ENCODE peak calls at places on chromosomes 5 and 9, in eight cellular contexts. R is tibial artery; Y is fibroblast of villous mesenchyme; H is kidney epithelial cell; S is effector memory CD4-positive, alpha-beta T cell; Q is astrocyte of the spinal cord; C is neural progenitor cell; G is upper lobe of right lung. K is an unnamed sample.

GRCh38 chr9:20904995-20905394 is 126.4 kb downstream of the HACD4 start:
- DNase-seq in Q (no peak), H (no peak), C (no peak), S (no peak), R (no peak), G (no peak), Y (no peak), K (no peak)

GRCh38 chr5:72452515-72453259 is 54.5 kb downstream of the ZNF366 start:
- DNase-seq in H (no peak), Q (peak), S (no peak), G (no peak), Y (peak), R (peak), C (no peak), K (peak)

GRCh38 chr9:110650991-110651411 is 17.6 kb upstream of the MUSK start:
- DNase-seq in C (no peak), G (no peak), R (no peak), Q (peak), S (no peak), Y (peak), H (no peak), K (peak)

GRCh38 chr5:87383216-87383615 is 29.5 kb downstream of the CCNH start:
- DNase-seq in G (no peak), R (no peak), H (no peak), Q (peak), Y (peak), S (no peak), C (no peak), K (no peak)

GRCh38 chr9:21761309-21761901 is 41.0 kb upstream of the MTAP start:
- DNase-seq in H (no peak), C (no peak), Y (no peak), R (no peak), Q (peak), G (no peak), S (no peak), K (no peak)

GRCh38 chr9:91166796-91167366 is 194.8 kb downstream of the AUH start:
- DNase-seq in Q (peak), C (no peak), R (no peak), S (no peak), H (no peak), G (no peak), Y (no peak), K (no peak)

GRCh38 chr5:160959804-160960203 is 107.8 kb upstream of the ATP10B start:
- DNase-seq in S (no peak), H (peak), Y (no peak), G (peak), R (no peak), C (no peak), Q (no peak), K (no peak)

GRCh38 chr5:102312586-102312985 is 16.5 kb upstream of the SLCO4C1 start:
- DNase-seq in S (no peak), Y (no peak), R (no peak), Q (no peak), H (peak), G (no peak), C (no peak), K (no peak)

GRCh38 chr9:83013261-83013610 is 49.7 kb downstream of the RASEF start:
- DNase-seq in C (no peak), G (no peak), Q (peak), S (no peak), R (no peak), H (no peak), Y (peak), K (peak)

GRCh38 chr9:126317513-126317912 is 9.1 kb upstream of the MVB12B start:
- DNase-seq in H (no peak), C (no peak), R (no peak), G (no peak), Q (no peak), S (no peak), Y (no peak), K (no peak)

GRCh38 chr5:73867344-73868335 is 241.6 kb downstream of the ARHGEF28 start:
- DNase-seq in Q (peak), R (no peak), S (no peak), H (no peak), C (no peak), G (no peak), Y (peak), K (peak)

GRCh38 chr5:5665225-5666075 is 243.0 kb downstream of the ICE1 start:
- DNase-seq in G (no peak), R (no peak), H (peak), C (no peak), Y (peak), S (no peak), Q (peak), K (no peak)

GRCh38 chr9:73219985-73220626 is 68.4 kb downstream of the ANXA1 start:
- DNase-seq in H (peak), R (no peak), G (no peak), Q (peak), Y (peak), S (no peak), C (no peak), K (no peak)

GRCh38 chr5:31963358-31963757 is 210.8 kb downstream of the GOLPH3 start:
- DNase-seq in H (no peak), S (no peak), Q (no peak), G (no peak), Y (peak), R (no peak), C (no peak), K (no peak)

GRCh38 chr9:95127249-95128176 is 190.0 kb downstream of the FANCC start:
- DNase-seq in Q (peak), S (peak), G (peak), Y (peak), H (no peak), R (peak), C (peak), K (peak)

GRCh38 chr9:20508242-20508641 is 114.1 kb downstream of the MLLT3 start:
- DNase-seq in Y (peak), Q (no peak), C (no peak), R (no peak), G (no peak), S (no peak), H (no peak), K (no peak)

GRCh38 chr5:61162832-61163567 is 732 bp upstream of the SMIM15 start:
- DNase-seq in Y (peak), G (no peak), S (no peak), H (peak), C (peak), R (no peak), Q (peak), K (peak)

GRCh38 chr9:89969156-89969566 is 364.3 kb downstream of the GADD45G start:
- DNase-seq in H (no peak), S (no peak), G (no peak), Y (no peak), C (no peak), Q (no peak), R (no peak), K (no peak)

GRCh38 chr5:78638423-78638822 is 10.1 kb downstream of the LHFPL2 start:
- DNase-seq in R (peak), Y (peak), C (peak), S (no peak), G (no peak), Q (peak), H (peak), K (peak)

GRCh38 chr9:130266236-130267098 is 907 bp downstream of the HMCN2 start:
- DNase-seq in R (peak), H (no peak), Q (no peak), G (no peak), C (peak), S (no peak), Y (no peak), K (no peak)

GRCh38 chr5:86974910-86975309 is 292.8 kb upstream of the RASA1 start:
- DNase-seq in G (no peak), Q (no peak), Y (peak), R (no peak), H (no peak), S (no peak), C (no peak), K (no peak)

GRCh38 chr9:5422276-5422675 is 15.4 kb downstream of the PLGRKT start:
- DNase-seq in G (no peak), C (no peak), H (no peak), S (no peak), R (no peak), Q (no peak), Y (no peak), K (no peak)

GRCh38 chr9:98184326-98184725 is 8.1 kb downstream of the CORO2A start:
- DNase-seq in R (no peak), Q (no peak), C (no peak), G (no peak), S (no peak), Y (no peak), H (no peak), K (no peak)

GRCh38 chr5:23507278-23507685 is at the start of gene PRDM9:
- DNase-seq in R (no peak), Q (peak), Y (no peak), G (peak), S (no peak), H (peak), C (no peak), K (no peak)

GRCh38 chr5:51389582-51390463 is 6.6 kb downstream of the ISL1 start:
- DNase-seq in Y (no peak), Q (no peak), R (no peak), H (no peak), S (no peak), G (no peak), C (no peak), K (no peak)
- H3K4me3 ChIP-seq in Y (no peak), Q (no peak), R (peak), H (no peak), S (no peak), G (no peak), C (peak), K (no peak)

GRCh38 chr5:75656311-75657003 is 45.2 kb downstream of the ANKDD1B start:
- DNase-seq in C (no peak), H (no peak), Q (peak), G (no peak), R (no peak), S (no peak), Y (no peak), K (peak)
- H3K4me3 ChIP-seq in C (no peak), H (peak), Q (peak), G (peak), R (peak), S (no peak), Y (peak), K (peak)

GRCh38 chr5:88662801-88663360 is 220.1 kb downstream of the MEF2C start:
- DNase-seq in H (no peak), S (no peak), G (no peak), Y (no peak), Q (peak), R (no peak), C (no peak), K (no peak)
- H3K4me3 ChIP-seq in H (no peak), S (no peak), G (no peak), Y (no peak), Q (no peak), R (no peak), C (no peak), K (no peak)

DNA sequence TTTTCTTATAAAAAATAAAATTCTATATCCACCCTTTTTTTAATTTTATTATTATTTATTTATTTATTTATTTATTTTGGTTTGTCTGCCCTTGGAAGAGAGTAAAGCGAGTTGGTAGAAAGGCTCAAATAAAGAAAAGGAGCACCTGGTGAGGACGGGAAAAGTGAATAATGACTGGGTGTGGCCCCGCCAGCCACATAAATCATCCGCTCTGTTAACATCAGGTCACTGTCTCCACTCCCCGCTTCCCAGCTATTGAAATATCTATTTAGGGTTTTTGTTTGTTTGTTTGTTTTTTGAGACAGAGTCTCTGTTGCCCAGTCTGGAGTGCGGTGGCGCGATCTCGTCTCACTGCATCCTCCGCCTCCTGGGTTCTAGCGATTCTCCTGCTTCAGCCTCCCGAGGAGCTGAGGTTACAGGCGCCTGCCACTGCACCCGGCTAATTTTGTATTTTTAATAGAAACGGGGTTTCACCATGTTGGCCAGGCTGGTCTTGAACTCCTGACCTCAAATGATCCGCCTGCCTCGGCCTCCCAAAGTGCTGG is 844 bp downstream of the POLR3G start:
- DNase-seq in G (no peak), Q (no peak), C (no peak), R (no peak), Y (no peak), H (no peak), S (no peak), K (no peak)
- H3K4me3 ChIP-seq in G (peak), Q (peak), C (peak), R (peak), Y (peak), H (peak), S (no peak), K (no peak)

DNA sequence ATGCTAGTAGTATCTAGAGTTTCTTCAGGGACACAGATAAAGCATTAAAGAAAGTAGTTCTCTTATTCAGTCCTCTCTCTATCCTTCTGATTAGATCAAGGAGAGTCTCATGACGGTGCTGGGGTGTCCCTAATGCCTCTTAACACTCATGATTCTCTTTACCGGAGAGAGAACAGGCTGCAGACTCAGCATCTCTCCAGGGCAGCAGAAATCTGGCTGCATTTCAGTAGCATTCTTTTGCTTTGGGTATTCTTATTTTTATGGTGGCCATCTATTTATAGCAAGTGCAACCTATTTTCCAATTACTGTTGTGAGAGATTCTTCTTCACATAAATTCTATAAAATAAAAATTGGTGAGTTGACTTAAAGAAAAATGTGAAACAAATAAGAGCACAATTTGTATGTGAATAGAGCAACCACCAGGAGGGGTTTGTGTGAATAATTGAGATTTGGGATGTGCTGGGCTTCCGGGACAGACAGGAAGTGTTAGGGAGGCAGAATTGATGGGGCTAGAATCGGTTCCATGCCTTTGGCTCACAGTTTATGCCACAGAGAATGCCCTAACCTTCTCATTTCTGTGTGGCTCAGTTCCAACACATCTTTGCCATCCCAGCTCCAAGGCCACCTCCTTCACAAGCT is 23.8 kb upstream of the BOD1 start:
- DNase-seq in H (no peak), S (no peak), G (no peak), C (no peak), Y (no peak), R (no peak), Q (no peak), K (no peak)
- H3K4me3 ChIP-seq in H (no peak), S (no peak), G (no peak), C (no peak), Y (no peak), R (no peak), Q (no peak), K (no peak)

GRCh38 chr5:3601929-3602712 is 6.5 kb downstream of the IRX1 start:
- DNase-seq in C (peak), R (no peak), Y (no peak), G (no peak), H (no peak), Q (peak), S (no peak), K (no peak)

GRCh38 chr5:3601060-3601710 is 5.6 kb downstream of the IRX1 start:
- DNase-seq in G (no peak), S (no peak), Q (peak), H (no peak), C (peak), Y (no peak), R (no peak), K (no peak)

GRCh38 chr5:3598725-3599282 is 3.2 kb downstream of the IRX1 start:
- DNase-seq in S (no peak), G (no peak), H (no peak), R (no peak), Y (no peak), C (peak), Q (peak), K (no peak)

GRCh38 chr5:3599283-3600105 is 3.9 kb downstream of the IRX1 start:
- DNase-seq in R (no peak), Y (no peak), Q (peak), H (no peak), S (no peak), G (no peak), C (peak), K (no peak)

GRCh38 chr5:3600106-3600997 is 4.7 kb downstream of the IRX1 start:
- DNase-seq in H (no peak), S (no peak), G (no peak), Q (peak), Y (no peak), C (peak), R (no peak), K (no peak)
- H3K4me3 ChIP-seq in H (peak), S (no peak), G (no peak), Q (peak), Y (no peak), C (peak), R (peak), K (no peak)

DNA sequence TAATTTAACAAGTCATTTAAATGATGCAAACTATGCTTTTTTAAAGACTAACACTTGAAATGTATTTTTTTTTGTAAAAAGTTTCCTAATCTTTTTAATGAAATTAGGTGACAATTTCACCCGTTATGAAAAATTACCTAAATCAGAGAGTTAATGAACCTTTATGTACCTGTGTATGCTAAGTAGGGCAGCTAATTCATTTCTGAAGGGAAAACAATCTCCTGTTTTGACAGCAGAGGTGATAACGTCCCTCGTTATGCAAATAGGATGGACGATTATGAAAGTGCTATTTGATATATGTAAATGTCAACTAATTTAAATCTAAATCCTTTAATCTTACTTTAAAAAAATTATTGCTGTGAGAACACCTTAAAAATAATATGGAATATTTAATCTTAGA is 58.8 kb downstream of the MEF2C start:
- DNase-seq in G (no peak), Y (no peak), C (no peak), H (no peak), Q (no peak), R (no peak), S (no peak), K (no peak)
- H3K4me3 ChIP-seq in G (no peak), Y (no peak), C (no peak), H (no peak), Q (no peak), R (no peak), S (no peak), K (no peak)

DNA sequence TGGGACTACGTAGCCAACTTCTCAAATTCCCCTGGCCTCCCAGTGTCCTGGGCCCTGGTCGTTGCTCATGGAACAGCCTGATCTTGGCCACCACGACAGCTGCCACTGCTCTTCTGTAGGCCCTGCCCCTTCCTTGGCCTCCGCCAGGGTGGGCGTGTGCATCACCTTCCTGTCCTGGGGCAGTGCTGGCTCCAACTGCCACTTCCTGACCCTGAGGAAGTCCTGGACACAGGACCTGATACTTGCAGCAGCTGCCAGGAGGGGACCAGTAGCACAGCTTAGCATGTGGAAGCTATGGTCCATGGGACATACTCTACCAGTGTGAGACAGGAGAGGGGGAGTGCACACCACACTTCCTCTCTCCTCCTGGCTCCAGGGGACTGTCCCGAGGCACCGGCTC is 145.2 kb downstream of the TENT4A start:
- DNase-seq in H (no peak), Y (no peak), C (no peak), S (no peak), G (no peak), Q (no peak), R (no peak), K (no peak)
- H3K4me3 ChIP-seq in H (no peak), Y (no peak), C (no peak), S (no peak), G (no peak), Q (no peak), R (no peak), K (no peak)

DNA sequence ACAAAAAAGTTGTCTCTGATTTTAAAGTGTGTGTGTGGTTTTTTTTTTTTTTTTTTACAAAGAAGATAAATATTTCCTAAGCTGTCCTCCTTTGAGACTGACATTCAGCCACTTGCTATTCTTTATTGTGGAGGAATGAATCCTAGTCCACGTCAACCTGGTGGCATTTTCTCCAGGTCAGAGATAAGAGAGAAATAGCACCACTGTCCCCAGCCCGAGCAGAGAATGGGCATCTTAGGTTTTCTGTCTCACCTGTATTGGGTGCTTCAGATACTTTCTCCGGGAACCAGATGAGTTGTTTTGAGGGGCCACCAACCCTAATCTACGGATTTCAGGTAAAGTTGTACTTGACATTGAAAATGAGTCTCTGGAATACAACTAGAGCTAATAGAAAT is 1.4 kb downstream of the ITGA2 start:
- DNase-seq in S (no peak), G (no peak), Y (no peak), R (no peak), C (no peak), H (no peak), Q (no peak), K (no peak)
- H3K4me3 ChIP-seq in S (no peak), G (peak), Y (peak), R (peak), C (peak), H (peak), Q (peak), K (peak)

GRCh38 chr9:137277329-137278041 is at the start of gene TOR4A:
- DNase-seq in C (peak), G (peak), S (no peak), R (peak), Q (peak), H (peak), Y (peak), K (peak)

GRCh38 chr9:137275937-137276756 is 1.4 kb upstream of the TOR4A start:
- DNase-seq in R (peak), H (no peak), C (no peak), G (peak), S (no peak), Y (no peak), Q (no peak), K (peak)

GRCh38 chr9:137275203-137275936 is 2.2 kb upstream of the TOR4A start:
- DNase-seq in H (no peak), G (peak), R (no peak), C (no peak), Q (no peak), S (no peak), Y (no peak), K (no peak)

GRCh38 chr9:137278061-137278912 is 761 bp downstream of the TOR4A start:
- DNase-seq in Y (peak), R (no peak), S (no peak), C (no peak), Q (no peak), G (peak), H (no peak), K (peak)

DNA sequence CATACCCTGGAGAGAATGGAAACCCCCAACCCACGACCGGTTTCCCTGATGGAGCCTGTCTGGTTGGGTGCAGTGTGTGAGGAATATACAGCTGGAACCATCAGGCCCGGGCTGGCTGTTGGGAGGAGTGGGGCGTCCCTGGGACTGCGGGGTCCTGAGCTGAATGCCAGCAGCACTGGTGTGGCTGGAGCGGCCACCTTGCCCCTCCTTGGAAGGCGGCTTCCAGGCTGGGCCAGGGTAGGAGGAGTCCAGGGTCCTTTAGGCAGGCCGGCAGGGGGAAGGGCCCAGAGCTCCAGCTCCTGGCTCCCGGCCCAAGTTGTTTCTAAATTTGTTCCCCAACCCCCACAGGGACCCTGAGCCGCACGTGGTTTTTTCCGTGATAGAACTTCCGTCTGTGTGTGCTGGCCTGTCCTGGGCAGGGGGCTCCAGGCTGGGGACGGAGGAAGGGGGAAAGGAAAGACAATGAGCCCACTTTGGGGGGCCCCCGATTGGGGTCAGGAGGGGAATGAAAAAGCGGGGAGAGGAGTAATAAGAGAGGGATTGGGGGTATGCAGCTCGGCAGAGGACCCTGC is 683 bp upstream of the TOR4A start:
- DNase-seq in Y (peak), Q (peak), S (no peak), H (no peak), R (peak), C (peak), G (peak), K (peak)
- H3K4me3 ChIP-seq in Y (peak), Q (peak), S (peak), H (peak), R (peak), C (peak), G (peak), K (no peak)

K was measured in SJSA1.